ENCODE peak calls at places on chromosomes 2 and 18, in four cellular contexts. I is stromal cell of bone marrow; O is heart left ventricle; E is activated T-helper 9 cell treated with anti-CD3 and anti-CD28 coated beads, Interleukin-2, amount 50 U/mL, for 16 hours. A is an unnamed sample.

GRCh38 chr2:223856021-223856420 is 18.6 kb upstream of the AP1S3 start:
- DNase-seq in I (no peak), O (no peak), E (no peak), A (no peak)

GRCh38 chr2:191304939-191305875 is 60.0 kb downstream of the MYO1B start:
- DNase-seq in I (peak; percentile 88), O (peak; percentile 85), E (no peak), A (no peak)

GRCh38 chr2:205766765-205767359 is 84.6 kb downstream of the NRP2 start:
- DNase-seq in I (no peak), O (peak; percentile 60), E (peak; percentile 14), A (peak; percentile 49)

GRCh38 chr2:42218712-42219111 is 49.6 kb downstream of the EML4 start:
- DNase-seq in I (no peak), O (no peak), E (no peak), A (no peak)

GRCh38 chr18:10141559-10141958 is 227.7 kb downstream of the VAPA start:
- DNase-seq in I (no peak), O (no peak), E (no peak), A (no peak)

GRCh38 chr2:149653831-149654445 is 66.4 kb upstream of the MMADHC start:
- DNase-seq in I (no peak), O (no peak), E (no peak), A (no peak)

GRCh38 chr2:191200910-191201309 is 44.3 kb upstream of the MYO1B start:
- DNase-seq in I (no peak), O (no peak), E (no peak), A (no peak)

GRCh38 chr2:237733677-237734300 is 64.8 kb upstream of the RBM44 start:
- DNase-seq in I (no peak), O (no peak), E (no peak), A (no peak)

GRCh38 chr2:36451512-36451911 is 95.9 kb downstream of the CRIM1 start:
- DNase-seq in I (no peak), O (no peak), E (no peak), A (no peak)

GRCh38 chr2:75560768-75561565 is at the start of gene EVA1A:
- DNase-seq in I (no peak), O (peak; percentile 32), E (no peak), A (no peak)

GRCh38 chr2:234964631-234965461 is 13.0 kb downstream of the SH3BP4 start:
- DNase-seq in I (no peak), O (no peak), E (no peak), A (no peak)

GRCh38 chr2:46657042-46657504 is 177.7 kb downstream of the TMEM247 start:
- DNase-seq in I (peak; percentile 51), O (peak; percentile 40), E (no peak), A (no peak)

GRCh38 chr18:2617974-2618373 is 37.6 kb upstream of the SMCHD1 start:
- DNase-seq in I (no peak), O (no peak), E (no peak), A (no peak)